ENCODE peak calls at places on chromosomes 5 and 9, in six cellular contexts. One of them, this sample, is unnamed.

GRCh38 chr5:179115845-179116524 is 55.8 kb downstream of the ZNF354C start:
- DNase-seq in HepG2: no peak
- DNase-seq in K562: no peak
- DNase-seq in GM23338: no peak
- DNase-seq in GM12878: no peak
- DNase-seq in H1: no peak
- DNase-seq in this sample: no peak

GRCh38 chr5:178207183-178207916 is 3.0 kb downstream of the HNRNPAB start:
- DNase-seq in GM23338: no peak
- DNase-seq in GM12878: no peak
- DNase-seq in HepG2: peak; percentile 32
- DNase-seq in H1: no peak
- DNase-seq in K562: no peak
- DNase-seq in this sample: no peak

GRCh38 chr9:110189001-110189400 is 19.0 kb downstream of the C9orf152 start:
- DNase-seq in K562: no peak
- DNase-seq in HepG2: peak; percentile 33
- DNase-seq in GM12878: no peak
- DNase-seq in GM23338: no peak
- DNase-seq in H1: no peak
- DNase-seq in this sample: no peak

GRCh38 chr5:10330511-10331105 is 22.9 kb upstream of the MARCHF6 start:
- DNase-seq in HepG2: no peak
- DNase-seq in GM23338: no peak
- DNase-seq in GM12878: no peak
- DNase-seq in K562: no peak
- DNase-seq in H1: no peak
- DNase-seq in this sample: no peak

GRCh38 chr5:114449836-114450515 is 88.1 kb downstream of the KCNN2 start:
- DNase-seq in GM23338: peak; percentile 82
- DNase-seq in GM12878: peak; percentile 60
- DNase-seq in HepG2: peak; percentile 25
- DNase-seq in K562: peak; percentile 10
- DNase-seq in H1: peak; percentile 43
- DNase-seq in this sample: peak; percentile 77

GRCh38 chr5:2257326-2258244 is 374.9 kb upstream of the IRX4 start:
- DNase-seq in GM12878: no peak
- DNase-seq in H1: no peak
- DNase-seq in HepG2: no peak
- DNase-seq in K562: no peak
- DNase-seq in GM23338: no peak
- DNase-seq in this sample: no peak

GRCh38 chr5:148224131-148224742 is 14.1 kb upstream of the MARCOL start:
- DNase-seq in H1: no peak
- DNase-seq in K562: no peak
- DNase-seq in GM23338: no peak
- DNase-seq in GM12878: no peak
- DNase-seq in HepG2: no peak
- DNase-seq in this sample: no peak

GRCh38 chr5:172775326-172776234 is 4.6 kb upstream of the DUSP1 start:
- DNase-seq in K562: no peak
- DNase-seq in GM12878: no peak
- DNase-seq in H1: no peak
- DNase-seq in HepG2: peak; percentile 95
- DNase-seq in GM23338: no peak
- DNase-seq in this sample: no peak

GRCh38 chr9:13646500-13646899 is 367.0 kb upstream of the MPDZ start:
- DNase-seq in HepG2: no peak
- DNase-seq in GM12878: no peak
- DNase-seq in GM23338: no peak
- DNase-seq in H1: no peak
- DNase-seq in K562: no peak
- DNase-seq in this sample: no peak

GRCh38 chr5:133806847-133807246 is 161.6 kb downstream of the C5orf15 start:
- DNase-seq in H1: no peak
- DNase-seq in GM23338: peak; percentile 39
- DNase-seq in HepG2: no peak
- DNase-seq in K562: no peak
- DNase-seq in GM12878: no peak
- DNase-seq in this sample: no peak

GRCh38 chr9:137126786-137127185 is 12.2 kb upstream of the GRIN1 start:
- DNase-seq in K562: no peak
- DNase-seq in H1: no peak
- DNase-seq in HepG2: no peak
- DNase-seq in GM12878: no peak
- DNase-seq in GM23338: no peak
- DNase-seq in this sample: no peak

GRCh38 chr5:159052282-159053011 is 47.3 kb downstream of the EBF1 start:
- DNase-seq in HepG2: no peak
- DNase-seq in H1: no peak
- DNase-seq in GM23338: peak; percentile 50
- DNase-seq in K562: no peak
- DNase-seq in GM12878: no peak
- DNase-seq in this sample: no peak

GRCh38 chr9:32378496-32378895 is 5.9 kb upstream of the ACO1 start:
- DNase-seq in GM23338: peak; percentile 86
- DNase-seq in K562: peak; percentile 41
- DNase-seq in H1: no peak
- DNase-seq in HepG2: peak; percentile 76
- DNase-seq in GM12878: peak; percentile 40
- DNase-seq in this sample: no peak

GRCh38 chr5:36723921-36724320 is 117.5 kb downstream of the SLC1A3 start:
- DNase-seq in HepG2: no peak
- DNase-seq in H1: no peak
- DNase-seq in GM12878: peak; percentile 77
- DNase-seq in GM23338: no peak
- DNase-seq in K562: no peak
- DNase-seq in this sample: no peak

GRCh38 chr5:5159282-5160108 is 19.4 kb downstream of the ADAMTS16 start:
- DNase-seq in GM23338: no peak
- DNase-seq in GM12878: no peak
- DNase-seq in H1: no peak
- DNase-seq in HepG2: no peak
- DNase-seq in K562: no peak
- DNase-seq in this sample: no peak

GRCh38 chr5:146883496-146883895 is 4.9 kb upstream of the PPP2R2B start:
- DNase-seq in HepG2: no peak
- DNase-seq in K562: no peak
- DNase-seq in H1: no peak
- DNase-seq in GM12878: no peak
- DNase-seq in GM23338: no peak
- DNase-seq in this sample: no peak

GRCh38 chr5:41788800-41789395 is 81.3 kb downstream of the OXCT1 start:
- DNase-seq in GM12878: no peak
- DNase-seq in K562: no peak
- DNase-seq in GM23338: no peak
- DNase-seq in HepG2: no peak
- DNase-seq in H1: no peak
- DNase-seq in this sample: no peak

GRCh38 chr5:41785061-41785460 is 85.2 kb downstream of the OXCT1 start:
- DNase-seq in K562: no peak
- DNase-seq in GM12878: no peak
- DNase-seq in H1: no peak
- DNase-seq in HepG2: no peak
- DNase-seq in GM23338: no peak
- DNase-seq in this sample: no peak

GRCh38 chr5:41789434-41789833 is 80.8 kb downstream of the OXCT1 start:
- DNase-seq in GM23338: no peak
- DNase-seq in K562: no peak
- DNase-seq in HepG2: no peak
- DNase-seq in H1: no peak
- DNase-seq in GM12878: no peak
- DNase-seq in this sample: no peak

GRCh38 chr5:41790038-41790776 is 80.0 kb downstream of the OXCT1 start:
- DNase-seq in HepG2: no peak
- DNase-seq in H1: no peak
- DNase-seq in GM23338: no peak
- DNase-seq in K562: no peak
- DNase-seq in GM12878: no peak
- DNase-seq in this sample: no peak

DNA sequence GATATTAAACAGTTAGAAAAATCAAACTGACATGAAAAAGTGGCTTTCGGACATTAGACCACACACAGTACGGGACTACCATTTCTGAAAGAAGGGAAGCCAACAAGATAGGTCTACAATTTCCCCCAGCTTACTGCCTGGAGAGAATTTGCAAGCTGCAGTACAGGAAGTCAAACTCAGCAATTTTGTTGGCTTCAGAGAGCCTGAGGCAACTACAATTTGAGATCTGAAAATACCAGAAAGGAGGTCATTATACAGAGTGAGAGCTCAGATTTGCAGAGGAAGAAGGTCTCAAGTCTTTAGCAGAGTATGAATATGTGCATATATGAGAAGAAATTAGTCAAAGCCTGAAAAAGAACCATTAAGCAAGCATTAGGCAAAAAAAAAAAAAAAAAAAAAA is 83.0 kb downstream of the OXCT1 start:
- DNase-seq in GM23338: peak; percentile 12
- DNase-seq in K562: no peak
- DNase-seq in GM12878: no peak
- DNase-seq in H1: no peak
- DNase-seq in HepG2: no peak
- DNase-seq in this sample: no peak
- TF ChIP-seq CREB1 in GM23338: no peak
- TF ChIP-seq CREB1 in K562: no peak
- TF ChIP-seq CREB1 in GM12878: no peak
- TF ChIP-seq CREB1 in H1: no peak
- TF ChIP-seq CREB1 in HepG2: no peak
- TF ChIP-seq CREB1 in this sample: no peak

DNA sequence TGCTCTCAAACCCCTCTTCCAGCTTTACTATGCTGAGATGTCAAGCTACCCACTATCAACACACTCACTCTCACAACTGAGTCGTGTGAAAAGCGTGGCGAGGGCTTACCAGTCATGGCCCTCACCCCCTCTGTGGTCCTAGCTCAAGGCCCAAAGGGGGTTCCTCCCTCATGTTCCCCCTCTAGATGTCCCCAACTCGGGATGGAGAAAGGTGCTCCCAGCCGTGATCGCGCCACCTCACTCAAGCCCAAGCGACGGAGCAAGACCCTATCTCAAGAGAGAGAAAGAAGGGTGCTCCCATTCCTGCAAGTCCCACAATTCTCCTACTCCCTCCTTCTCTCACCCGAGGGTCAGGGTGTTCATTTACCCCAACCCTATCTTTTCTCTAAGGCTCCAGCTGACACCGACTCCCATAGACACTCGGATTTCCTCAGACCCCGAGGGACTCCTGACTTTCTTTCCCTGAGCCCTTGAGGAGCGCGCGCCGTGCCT is 547 bp downstream of the SLC38A9 start:
- DNase-seq in K562: no peak
- DNase-seq in GM23338: no peak
- DNase-seq in HepG2: no peak
- DNase-seq in GM12878: no peak
- DNase-seq in H1: no peak
- DNase-seq in this sample: no peak
- TF ChIP-seq CREB1 in K562: no peak
- TF ChIP-seq CREB1 in GM23338: no peak
- TF ChIP-seq CREB1 in HepG2: no peak
- TF ChIP-seq CREB1 in GM12878: no peak
- TF ChIP-seq CREB1 in H1: no peak
- TF ChIP-seq CREB1 in this sample: no peak

GRCh38 chr9:126132751-126133150 is 193.9 kb upstream of the MVB12B start:
- DNase-seq in H1: no peak
- DNase-seq in GM23338: no peak
- DNase-seq in K562: no peak
- DNase-seq in HepG2: no peak
- DNase-seq in GM12878: no peak
- DNase-seq in this sample: no peak

GRCh38 chr9:126128494-126129142 is 198.0 kb upstream of the MVB12B start:
- DNase-seq in H1: no peak
- DNase-seq in HepG2: no peak
- DNase-seq in GM12878: no peak
- DNase-seq in K562: no peak
- DNase-seq in GM23338: no peak
- DNase-seq in this sample: no peak

GRCh38 chr9:126127591-126127990 is 199.0 kb upstream of the MVB12B start:
- DNase-seq in H1: no peak
- DNase-seq in GM23338: no peak
- DNase-seq in GM12878: no peak
- DNase-seq in HepG2: no peak
- DNase-seq in K562: no peak
- DNase-seq in this sample: no peak

GRCh38 chr9:126126807-126127206 is 199.8 kb upstream of the MVB12B start:
- DNase-seq in GM23338: no peak
- DNase-seq in HepG2: no peak
- DNase-seq in H1: no peak
- DNase-seq in K562: no peak
- DNase-seq in GM12878: no peak
- DNase-seq in this sample: no peak

DNA sequence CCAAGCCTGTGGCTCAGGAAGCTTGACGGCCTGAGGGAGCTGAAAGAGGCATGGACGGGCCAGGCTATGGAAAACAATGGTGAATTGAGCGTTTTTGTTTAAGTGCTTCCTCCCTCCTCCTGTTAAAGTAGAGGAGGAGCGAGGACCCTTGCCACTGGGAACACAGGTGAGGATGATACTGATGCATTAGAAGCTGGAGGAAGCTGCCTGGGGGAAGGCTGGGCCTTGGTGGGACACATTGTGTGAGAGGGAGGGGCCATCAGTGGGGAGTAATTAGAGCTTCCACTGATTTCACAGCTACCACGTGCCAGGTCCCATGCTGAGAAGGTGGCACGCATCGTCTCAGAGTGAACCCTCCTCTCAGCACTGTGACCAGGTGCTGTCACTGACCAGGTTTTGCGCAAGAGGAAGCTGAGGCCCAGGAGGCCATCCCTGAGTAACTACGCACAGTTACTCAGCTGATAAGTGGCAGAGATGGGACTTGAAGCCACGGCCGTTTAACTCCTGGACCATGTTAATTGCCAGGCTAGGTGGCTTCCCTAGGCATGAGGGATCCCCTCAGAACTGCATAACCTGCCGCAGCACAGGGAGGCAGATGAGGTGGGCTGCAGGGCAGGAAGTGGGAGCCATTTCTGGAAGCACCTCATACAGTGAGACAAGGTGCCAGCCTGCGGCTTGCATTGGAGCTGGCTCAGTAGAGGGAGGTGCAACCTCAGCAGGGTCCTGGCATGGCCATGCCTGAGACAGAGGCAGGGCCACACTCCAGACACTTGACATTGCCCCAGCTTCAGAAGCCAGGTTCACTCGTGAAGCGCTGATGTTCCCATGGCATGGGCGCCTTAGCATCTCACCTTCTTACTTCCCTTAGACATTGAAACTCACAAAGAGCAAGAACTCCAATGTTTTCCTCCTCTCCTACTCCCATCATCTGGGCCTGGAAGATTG is 195.3 kb upstream of the MVB12B start:
- DNase-seq in H1: no peak
- DNase-seq in GM23338: no peak
- DNase-seq in GM12878: no peak
- DNase-seq in K562: no peak
- DNase-seq in HepG2: no peak
- DNase-seq in this sample: no peak
- TF ChIP-seq CREB1 in H1: no peak
- TF ChIP-seq CREB1 in GM23338: no peak
- TF ChIP-seq CREB1 in GM12878: no peak
- TF ChIP-seq CREB1 in K562: no peak
- TF ChIP-seq CREB1 in HepG2: no peak
- TF ChIP-seq CREB1 in this sample: no peak

GRCh38 chr5:126676195-126676624 is 75.5 kb downstream of the PHAX start:
- DNase-seq in H1: no peak
- DNase-seq in GM12878: peak; percentile 68
- DNase-seq in GM23338: peak; percentile 90
- DNase-seq in HepG2: peak; percentile 66
- DNase-seq in K562: peak; percentile 88
- DNase-seq in this sample: peak; percentile 60
- TF ChIP-seq CREB1 in H1: peak; percentile 29
- TF ChIP-seq CREB1 in GM12878: no peak
- TF ChIP-seq CREB1 in GM23338: peak; percentile 63
- TF ChIP-seq CREB1 in HepG2: peak; percentile 30
- TF ChIP-seq CREB1 in K562: no peak
- TF ChIP-seq CREB1 in this sample: no peak

GRCh38 chr5:136249678-136250266 is 56.8 kb upstream of the SMIM32 start:
- DNase-seq in K562: peak; percentile 44
- DNase-seq in HepG2: peak; percentile 47
- DNase-seq in H1: peak; percentile 33
- DNase-seq in GM23338: peak; percentile 79
- DNase-seq in GM12878: no peak
- DNase-seq in this sample: peak; percentile 72
- TF ChIP-seq CREB1 in K562: no peak
- TF ChIP-seq CREB1 in HepG2: no peak
- TF ChIP-seq CREB1 in H1: no peak
- TF ChIP-seq CREB1 in GM23338: no peak
- TF ChIP-seq CREB1 in GM12878: no peak
- TF ChIP-seq CREB1 in this sample: no peak